ENCODE peak calls at places on chromosomes 4 and X, in four cellular contexts. G is endothelial cell of umbilical vein, N is heart left ventricle, R is right lobe of liver. Z is an unnamed sample.

GRCh38 chrX:32480019-32480418 is 731.3 kb downstream of the DMD start:
- DNase-seq in G (no peak), N (no peak), R (no peak), Z (no peak)

GRCh38 chrX:34917146-34917545 is 25.4 kb upstream of the FAM47B start:
- DNase-seq in G (no peak), N (no peak), R (no peak), Z (no peak)

GRCh38 chrX:20418379-20418778 is 151.7 kb upstream of the RPS6KA3 start:
- DNase-seq in G (no peak), N (no peak), R (no peak), Z (no peak)

GRCh38 chrX:39652336-39652735 is 445.4 kb downstream of the BCOR start:
- DNase-seq in G (peak; percentile 1), N (no peak), R (peak; percentile 45), Z (no peak)

GRCh38 chrX:40329616-40330015 is 231.9 kb upstream of the BCOR start:
- DNase-seq in G (no peak), N (no peak), R (no peak), Z (no peak)

GRCh38 chr4:10164877-10165283 is 48.3 kb upstream of the WDR1 start:
- DNase-seq in G (peak; percentile 73), N (no peak), R (no peak), Z (peak; percentile 58)

GRCh38 chr4:182510836-182511235 is 267.6 kb downstream of the TENM3 start:
- DNase-seq in G (no peak), N (no peak), R (no peak), Z (no peak)

GRCh38 chr4:99845708-99846469 is 29.3 kb downstream of the DAPP1 start:
- DNase-seq in G (no peak), N (no peak), R (no peak), Z (no peak)

GRCh38 chr4:89307446-89308160 is at the start of gene GPRIN3:
- DNase-seq in G (peak; percentile 62), N (peak; percentile 68), R (peak; percentile 53), Z (peak; percentile 56)

GRCh38 chr4:149993030-149993429 is 85.2 kb upstream of the DCLK2 start:
- DNase-seq in G (no peak), N (no peak), R (no peak), Z (no peak)

GRCh38 chr4:95217197-95217596 is 331.6 kb downstream of the UNC5C start:
- DNase-seq in G (no peak), N (no peak), R (no peak), Z (no peak)

GRCh38 chr4:151408630-151409469 is at the start of gene FHIP1A:
- DNase-seq in G (peak; percentile 77), N (peak; percentile 73), R (peak; percentile 93), Z (peak; percentile 71)

GRCh38 chr4:14524236-14524635 is 478.0 kb upstream of the CPEB2 start:
- DNase-seq in G (no peak), N (no peak), R (no peak), Z (no peak)

GRCh38 chr4:634599-634985 is 9.2 kb downstream of the PDE6B start:
- DNase-seq in G (no peak), N (no peak), R (no peak), Z (no peak)

GRCh38 chr4:183118585-183118984 is 19.5 kb downstream of the WWC2 start:
- DNase-seq in G (peak; percentile 73), N (no peak), R (no peak), Z (no peak)

GRCh38 chr4:69098470-69098869 is 2.2 kb downstream of the UGT2B7 start:
- DNase-seq in G (no peak), N (no peak), R (peak; percentile 64), Z (no peak)

GRCh38 chrX:124573458-124573857 is 227.1 kb downstream of the SH2D1A start:
- DNase-seq in G (no peak), N (no peak), R (no peak), Z (no peak)

GRCh38 chr4:178970433-178971140 is 1528.3 kb upstream of the AGA start:
- DNase-seq in G (no peak), N (no peak), R (no peak), Z (no peak)

GRCh38 chr4:108527729-108528128 is 92.6 kb upstream of the RPL34 start:
- DNase-seq in G (no peak), N (no peak), R (no peak), Z (peak; percentile 18)

GRCh38 chrX:123962006-123962485 is 540 bp downstream of the STAG2 start:
- DNase-seq in G (no peak), N (no peak), R (no peak), Z (no peak)

GRCh38 chrX:107669885-107670628 is 41.7 kb downstream of the PRPS1 start:
- DNase-seq in G (no peak), N (no peak), R (no peak), Z (no peak)

GRCh38 chrX:905828-906566 is 275.4 kb downstream of the SHOX start:
- DNase-seq in G (no peak), N (no peak), R (no peak), Z (no peak)

GRCh38 chr4:26086621-26087068 is 172.6 kb downstream of the SMIM20 start:
- DNase-seq in G (no peak), N (peak; percentile 49), R (no peak), Z (no peak)

GRCh38 chrX:18377802-18378201 is 23.3 kb upstream of the SCML2 start:
- DNase-seq in G (peak; percentile 5), N (no peak), R (no peak), Z (no peak)

GRCh38 chr4:47510036-47510435 is 25.0 kb downstream of the ATP10D start:
- DNase-seq in G (no peak), N (no peak), R (no peak), Z (no peak)

GRCh38 chrX:48958635-48959094 is 1.3 kb upstream of the OTUD5 start:
- DNase-seq in G (peak; percentile 57), N (peak; percentile 45), R (no peak), Z (no peak)

GRCh38 chrX:96907888-96908287 is 24.2 kb downstream of the RPA4 start:
- DNase-seq in G (no peak), N (no peak), R (no peak), Z (no peak)

GRCh38 chrX:39802354-39802753 is 295.4 kb downstream of the BCOR start:
- DNase-seq in G (no peak), N (no peak), R (no peak), Z (no peak)

GRCh38 chrX:110733166-110733565 is 62.5 kb downstream of the CHRDL1 start:
- DNase-seq in G (no peak), N (no peak), R (no peak), Z (no peak)

GRCh38 chrX:132071260-132071659 is 48.2 kb downstream of the STK26 start:
- DNase-seq in G (peak; percentile 31), N (no peak), R (no peak), Z (no peak)

GRCh38 chrX:65093658-65094057 is 117.4 kb upstream of the ZC4H2 start:
- DNase-seq in G (no peak), N (no peak), R (no peak), Z (no peak)

GRCh38 chr4:6740347-6740746 is 24.4 kb downstream of the BLOC1S4 start:
- DNase-seq in G (no peak), N (no peak), R (no peak), Z (no peak)

GRCh38 chrX:101359966-101360365 is 11.4 kb upstream of the TIMM8A start:
- DNase-seq in G (no peak), N (no peak), R (no peak), Z (no peak)

GRCh38 chr4:185811509-185812364 is at the start of gene SORBS2:
- DNase-seq in G (no peak), N (no peak), R (peak; percentile 74), Z (peak; percentile 71)

GRCh38 chrX:253451-254297 is 27.5 kb upstream of the PLCXD1 start:
- DNase-seq in G (peak; percentile 0), N (no peak), R (peak; percentile 31), Z (no peak)

GRCh38 chr4:39102297-39102696 is 40.3 kb downstream of the KLHL5 start:
- DNase-seq in G (no peak), N (no peak), R (no peak), Z (no peak)

GRCh38 chr4:77819409-77819835 is 254 bp upstream of the CNOT6L start:
- DNase-seq in G (no peak), N (no peak), R (no peak), Z (no peak)

GRCh38 chr4:143402776-143403550 is 66.3 kb downstream of the GAB1 start:
- DNase-seq in G (peak; percentile 86), N (no peak), R (no peak), Z (no peak)

GRCh38 chrX:39619182-39620009 is 478.4 kb downstream of the BCOR start:
- DNase-seq in G (peak; percentile 83), N (no peak), R (no peak), Z (no peak)

GRCh38 chr4:26076000-26076587 is 162.1 kb downstream of the SMIM20 start:
- DNase-seq in G (no peak), N (no peak), R (no peak), Z (no peak)

GRCh38 chr4:152680988-152681731 is 1.4 kb upstream of the TMEM154 start:
- DNase-seq in G (peak; percentile 82), N (no peak), R (no peak), Z (no peak)

GRCh38 chr4:152676052-152676854 is 3.5 kb downstream of the TMEM154 start:
- DNase-seq in G (no peak), N (no peak), R (no peak), Z (no peak)

GRCh38 chr4:152682143-152682542 is 2.3 kb upstream of the TMEM154 start:
- DNase-seq in G (no peak), N (no peak), R (no peak), Z (no peak)

GRCh38 chr4:152678841-152679240 is 956 bp downstream of the TMEM154 start:
- DNase-seq in G (no peak), N (no peak), R (no peak), Z (no peak)

GRCh38 chr4:152679414-152680281 is at the start of gene TMEM154:
- DNase-seq in G (peak; percentile 75), N (peak; percentile 59), R (peak; percentile 65), Z (peak; percentile 91)
- TF ChIP-seq POLR2A in G (peak; percentile 84), N (peak; percentile 48), R (peak; percentile 62), Z (peak; percentile 31)

GRCh38 chr4:74878323-74878722 is 54.6 kb upstream of the PARM1 start:
- DNase-seq in G (no peak), N (no peak), R (no peak), Z (no peak)

GRCh38 chr4:74875451-74875850 is 57.5 kb upstream of the PARM1 start:
- DNase-seq in G (no peak), N (no peak), R (no peak), Z (no peak)

GRCh38 chr4:74874785-74875367 is 58.0 kb upstream of the PARM1 start:
- DNase-seq in G (peak; percentile 67), N (no peak), R (peak; percentile 47), Z (peak; percentile 71)

GRCh38 chr4:74873545-74874295 is 59.2 kb upstream of the PARM1 start:
- DNase-seq in G (no peak), N (no peak), R (no peak), Z (no peak)
- TF ChIP-seq CTCF in G (no peak), N (no peak), R (no peak), Z (no peak)

GRCh38 chr4:2261110-2261852 is 628 bp downstream of the MXD4 start:
- DNase-seq in G (peak; percentile 30), N (peak; percentile 67), R (peak; percentile 68), Z (peak; percentile 39)
- TF ChIP-seq POLR2A in G (peak; percentile 22), N (no peak), R (no peak), Z (no peak)

GRCh38 chr4:2535386-2536192 is 858 bp upstream of the FAM193A start:
- DNase-seq in G (no peak), N (peak; percentile 69), R (no peak), Z (peak; percentile 67)
- TF ChIP-seq CTCF in G (no peak), N (no peak), R (no peak), Z (peak; percentile 16)

GRCh38 chr4:119300388-119301131 is 21.4 kb downstream of the FABP2 start:
- DNase-seq in G (peak; percentile 89), N (peak; percentile 97), R (peak; percentile 98), Z (peak; percentile 98)
- TF ChIP-seq POLR2A in G (peak; percentile 78), N (peak; percentile 71), R (peak; percentile 91), Z (peak; percentile 87)

GRCh38 chr4:112853662-112854256 is 195.7 kb upstream of the ANK2 start:
- DNase-seq in G (no peak), N (no peak), R (no peak), Z (no peak)
- TF ChIP-seq CTCF in G (no peak), N (peak; percentile 10), R (peak; percentile 49), Z (peak; percentile 9)

Z was measured in Peyer's patch.